ENCODE peak calls at places on chromosome 16, in eight cellular contexts. One of them, this sample, is unnamed.

GRCh38 chr16:82965808-82966207 is 339.0 kb downstream of the CDH13 start:
- DNase-seq in heart right ventricle: no peak
- DNase-seq in lung: no peak
- DNase-seq in astrocyte of the cerebellum: no peak
- DNase-seq in PC-9: no peak
- DNase-seq in DND-41: no peak
- DNase-seq in tibial artery: no peak
- DNase-seq in AG10803: no peak
- DNase-seq in this sample: no peak

GRCh38 chr16:77890075-77890474 is 101.7 kb downstream of the VAT1L start:
- DNase-seq in heart right ventricle: no peak
- DNase-seq in lung: no peak
- DNase-seq in astrocyte of the cerebellum: no peak
- DNase-seq in PC-9: no peak
- DNase-seq in DND-41: no peak
- DNase-seq in tibial artery: no peak
- DNase-seq in AG10803: no peak
- DNase-seq in this sample: no peak

GRCh38 chr16:8686879-8687278 is 12.5 kb downstream of the ABAT start:
- DNase-seq in heart right ventricle: no peak
- DNase-seq in lung: no peak
- DNase-seq in astrocyte of the cerebellum: no peak
- DNase-seq in PC-9: no peak
- DNase-seq in DND-41: no peak
- DNase-seq in tibial artery: no peak
- DNase-seq in AG10803: no peak
- DNase-seq in this sample: no peak

GRCh38 chr16:85579199-85579598 is 33.9 kb upstream of the GSE1 start:
- DNase-seq in heart right ventricle: no peak
- DNase-seq in lung: no peak
- DNase-seq in astrocyte of the cerebellum: no peak
- DNase-seq in PC-9: no peak
- DNase-seq in DND-41: no peak
- DNase-seq in tibial artery: no peak
- DNase-seq in AG10803: no peak
- DNase-seq in this sample: no peak

GRCh38 chr16:57235128-57236092 is 9.6 kb upstream of the ARL2BP start:
- DNase-seq in heart right ventricle: no peak
- DNase-seq in lung: no peak
- DNase-seq in astrocyte of the cerebellum: peak; percentile 35
- DNase-seq in PC-9: no peak
- DNase-seq in DND-41: no peak
- DNase-seq in tibial artery: no peak
- DNase-seq in AG10803: no peak
- DNase-seq in this sample: peak; percentile 44

GRCh38 chr16:66478733-66479511 is 51.8 kb downstream of the BEAN1 start:
- DNase-seq in heart right ventricle: peak; percentile 70
- DNase-seq in lung: peak; percentile 69
- DNase-seq in astrocyte of the cerebellum: no peak
- DNase-seq in PC-9: peak; percentile 90
- DNase-seq in DND-41: peak; percentile 88
- DNase-seq in tibial artery: peak; percentile 85
- DNase-seq in AG10803: peak; percentile 54
- DNase-seq in this sample: peak; percentile 76

GRCh38 chr16:86142801-86143236 is 243.9 kb downstream of the IRF8 start:
- DNase-seq in heart right ventricle: no peak
- DNase-seq in lung: no peak
- DNase-seq in astrocyte of the cerebellum: peak; percentile 13
- DNase-seq in PC-9: no peak
- DNase-seq in DND-41: no peak
- DNase-seq in tibial artery: no peak
- DNase-seq in AG10803: no peak
- DNase-seq in this sample: peak; percentile 21

GRCh38 chr16:60181542-60181941 is 1447.4 kb upstream of the GOT2 start:
- DNase-seq in heart right ventricle: no peak
- DNase-seq in lung: no peak
- DNase-seq in astrocyte of the cerebellum: no peak
- DNase-seq in PC-9: no peak
- DNase-seq in DND-41: no peak
- DNase-seq in tibial artery: no peak
- DNase-seq in AG10803: no peak
- DNase-seq in this sample: no peak

GRCh38 chr16:80323808-80324195 is 217.0 kb upstream of the DYNLRB2 start:
- DNase-seq in heart right ventricle: no peak
- DNase-seq in lung: no peak
- DNase-seq in astrocyte of the cerebellum: no peak
- DNase-seq in PC-9: no peak
- DNase-seq in DND-41: no peak
- DNase-seq in tibial artery: no peak
- DNase-seq in AG10803: no peak
- DNase-seq in this sample: no peak

GRCh38 chr16:82855471-82855870 is 228.7 kb downstream of the CDH13 start:
- DNase-seq in heart right ventricle: no peak
- DNase-seq in lung: no peak
- DNase-seq in astrocyte of the cerebellum: no peak
- DNase-seq in PC-9: no peak
- DNase-seq in DND-41: no peak
- DNase-seq in tibial artery: no peak
- DNase-seq in AG10803: peak; percentile 90
- DNase-seq in this sample: no peak

GRCh38 chr16:15641753-15642556 is 999 bp downstream of the MARF1 start:
- DNase-seq in heart right ventricle: no peak
- DNase-seq in lung: no peak
- DNase-seq in astrocyte of the cerebellum: no peak
- DNase-seq in PC-9: no peak
- DNase-seq in DND-41: no peak
- DNase-seq in tibial artery: no peak
- DNase-seq in AG10803: no peak
- DNase-seq in this sample: peak; percentile 29

DNA sequence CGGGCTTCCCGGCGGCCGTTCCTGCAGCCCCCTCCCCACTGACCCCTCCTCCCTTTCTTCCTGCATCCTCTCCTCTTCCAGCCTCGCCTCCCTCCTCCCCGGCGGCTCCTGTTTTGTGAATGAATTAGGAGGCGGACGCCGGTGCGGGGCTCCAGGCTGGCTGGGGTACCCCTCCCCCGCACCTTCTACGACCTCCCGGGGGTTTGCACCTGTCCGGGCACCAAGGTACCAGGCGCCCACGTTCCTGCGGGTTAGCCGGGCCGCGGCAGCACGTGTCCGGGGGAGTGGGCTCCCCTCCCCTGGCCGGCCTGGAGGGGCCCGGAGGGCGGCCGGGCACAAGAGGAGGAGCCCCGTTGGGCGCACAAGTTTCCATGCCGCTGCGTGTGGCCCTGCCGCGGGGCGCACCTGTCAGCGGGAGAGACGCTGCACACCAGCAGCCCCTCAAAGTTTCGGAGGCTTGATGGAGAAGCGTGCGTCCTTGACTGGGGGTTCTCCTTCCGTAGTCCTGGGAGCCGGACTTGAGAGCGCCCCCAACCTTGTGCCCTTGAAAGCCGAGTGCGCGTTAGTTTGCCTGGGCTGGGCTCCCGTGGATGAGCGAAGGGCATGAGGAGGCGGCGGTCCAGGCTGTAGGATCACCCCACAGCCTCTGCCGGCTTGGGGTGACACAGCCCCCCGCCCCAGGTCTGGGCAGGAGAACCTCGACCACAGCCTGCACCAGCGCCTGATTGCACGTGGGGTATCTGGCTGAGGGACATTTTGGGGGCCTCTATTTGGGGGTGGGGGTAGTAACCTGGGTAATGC is 1.2 kb downstream of the HAS3 start:
- DNase-seq in heart right ventricle: no peak
- DNase-seq in lung: no peak
- DNase-seq in astrocyte of the cerebellum: no peak
- DNase-seq in PC-9: no peak
- DNase-seq in DND-41: no peak
- DNase-seq in tibial artery: peak; percentile 60
- DNase-seq in AG10803: no peak
- DNase-seq in this sample: no peak
- H3K4me3 ChIP-seq in heart right ventricle: peak overlapping the region; percentile 48
- H3K4me3 ChIP-seq in lung: peak overlapping the region; percentile 44
- H3K4me3 ChIP-seq in astrocyte of the cerebellum: peak overlapping the region; percentile 55
- H3K4me3 ChIP-seq in PC-9: peak overlapping the region; percentile 93
- H3K4me3 ChIP-seq in DND-41: peak overlapping the region; percentile 59
- H3K4me3 ChIP-seq in tibial artery: peak overlapping the region; percentile 51
- H3K4me3 ChIP-seq in AG10803: peak overlapping the region; percentile 51
- H3K4me3 ChIP-seq in this sample: peak overlapping the region; percentile 40

GRCh38 chr16:53080345-53081031 is 25.7 kb downstream of the CHD9 start:
- DNase-seq in heart right ventricle: peak; percentile 51
- DNase-seq in lung: no peak
- DNase-seq in astrocyte of the cerebellum: peak; percentile 49
- DNase-seq in PC-9: no peak
- DNase-seq in DND-41: no peak
- DNase-seq in tibial artery: peak; percentile 83
- DNase-seq in AG10803: peak; percentile 89
- DNase-seq in this sample: no peak
- H3K4me3 ChIP-seq in heart right ventricle: no peak overlapping the region
- H3K4me3 ChIP-seq in lung: no peak overlapping the region
- H3K4me3 ChIP-seq in astrocyte of the cerebellum: no peak overlapping the region
- H3K4me3 ChIP-seq in PC-9: no peak overlapping the region
- H3K4me3 ChIP-seq in DND-41: no peak overlapping the region
- H3K4me3 ChIP-seq in tibial artery: no peak overlapping the region
- H3K4me3 ChIP-seq in AG10803: peak overlapping the region; percentile 15
- H3K4me3 ChIP-seq in this sample: no peak overlapping the region

DNA sequence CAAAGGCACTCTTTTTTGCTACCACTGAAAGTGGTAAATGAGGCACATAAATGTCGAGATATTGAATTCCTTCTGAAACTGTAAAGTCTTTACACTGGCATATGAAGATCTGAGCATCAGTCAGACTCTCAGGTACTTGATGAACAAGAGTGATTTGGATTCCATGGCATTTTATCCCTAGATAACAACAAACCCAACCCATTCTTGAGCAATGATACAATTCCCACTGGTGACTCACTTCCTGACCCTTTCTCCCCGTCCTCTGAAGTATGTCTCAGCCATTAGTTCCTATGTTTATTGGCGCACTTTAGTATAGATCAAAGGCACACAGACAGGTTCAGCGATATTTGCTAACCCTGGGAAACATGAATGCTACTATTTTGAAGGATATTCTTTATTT is 147.0 kb upstream of the RBFOX1 start:
- DNase-seq in heart right ventricle: no peak
- DNase-seq in lung: no peak
- DNase-seq in astrocyte of the cerebellum: no peak
- DNase-seq in PC-9: peak; percentile 48
- DNase-seq in DND-41: no peak
- DNase-seq in tibial artery: no peak
- DNase-seq in AG10803: no peak
- DNase-seq in this sample: no peak
- H3K4me3 ChIP-seq in heart right ventricle: no peak overlapping the region
- H3K4me3 ChIP-seq in lung: no peak overlapping the region
- H3K4me3 ChIP-seq in astrocyte of the cerebellum: no peak overlapping the region
- H3K4me3 ChIP-seq in PC-9: no peak overlapping the region
- H3K4me3 ChIP-seq in DND-41: no peak overlapping the region
- H3K4me3 ChIP-seq in tibial artery: no peak overlapping the region
- H3K4me3 ChIP-seq in AG10803: no peak overlapping the region
- H3K4me3 ChIP-seq in this sample: no peak overlapping the region

GRCh38 chr16:2859686-2860265 is 1.8 kb upstream of the PRSS22 start:
- DNase-seq in heart right ventricle: no peak
- DNase-seq in lung: no peak
- DNase-seq in astrocyte of the cerebellum: no peak
- DNase-seq in PC-9: no peak
- DNase-seq in DND-41: no peak
- DNase-seq in tibial artery: peak; percentile 51
- DNase-seq in AG10803: no peak
- DNase-seq in this sample: no peak

GRCh38 chr16:2856686-2857450 is 1.1 kb downstream of the PRSS22 start:
- DNase-seq in heart right ventricle: no peak
- DNase-seq in lung: no peak
- DNase-seq in astrocyte of the cerebellum: no peak
- DNase-seq in PC-9: no peak
- DNase-seq in DND-41: no peak
- DNase-seq in tibial artery: peak; percentile 52
- DNase-seq in AG10803: no peak
- DNase-seq in this sample: no peak

GRCh38 chr16:2856061-2856670 is 1.8 kb downstream of the PRSS22 start:
- DNase-seq in heart right ventricle: no peak
- DNase-seq in lung: peak; percentile 58
- DNase-seq in astrocyte of the cerebellum: no peak
- DNase-seq in PC-9: peak; percentile 61
- DNase-seq in DND-41: peak; percentile 48
- DNase-seq in tibial artery: peak; percentile 44
- DNase-seq in AG10803: no peak
- DNase-seq in this sample: no peak

GRCh38 chr16:2857451-2858244 is at the start of gene PRSS22:
- DNase-seq in heart right ventricle: no peak
- DNase-seq in lung: peak; percentile 72
- DNase-seq in astrocyte of the cerebellum: no peak
- DNase-seq in PC-9: peak; percentile 88
- DNase-seq in DND-41: no peak
- DNase-seq in tibial artery: peak; percentile 41
- DNase-seq in AG10803: no peak
- DNase-seq in this sample: no peak

GRCh38 chr16:2858245-2859025 is 465 bp upstream of the PRSS22 start:
- DNase-seq in heart right ventricle: no peak
- DNase-seq in lung: peak; percentile 84
- DNase-seq in astrocyte of the cerebellum: no peak
- DNase-seq in PC-9: peak; percentile 97
- DNase-seq in DND-41: no peak
- DNase-seq in tibial artery: peak; percentile 58
- DNase-seq in AG10803: no peak
- DNase-seq in this sample: no peak
- H3K4me3 ChIP-seq in heart right ventricle: no peak overlapping the region
- H3K4me3 ChIP-seq in lung: peak overlapping the region; percentile 45
- H3K4me3 ChIP-seq in astrocyte of the cerebellum: no peak overlapping the region
- H3K4me3 ChIP-seq in PC-9: peak overlapping the region; percentile 99
- H3K4me3 ChIP-seq in DND-41: no peak overlapping the region
- H3K4me3 ChIP-seq in tibial artery: no peak overlapping the region
- H3K4me3 ChIP-seq in AG10803: no peak overlapping the region
- H3K4me3 ChIP-seq in this sample: no peak overlapping the region

DNA sequence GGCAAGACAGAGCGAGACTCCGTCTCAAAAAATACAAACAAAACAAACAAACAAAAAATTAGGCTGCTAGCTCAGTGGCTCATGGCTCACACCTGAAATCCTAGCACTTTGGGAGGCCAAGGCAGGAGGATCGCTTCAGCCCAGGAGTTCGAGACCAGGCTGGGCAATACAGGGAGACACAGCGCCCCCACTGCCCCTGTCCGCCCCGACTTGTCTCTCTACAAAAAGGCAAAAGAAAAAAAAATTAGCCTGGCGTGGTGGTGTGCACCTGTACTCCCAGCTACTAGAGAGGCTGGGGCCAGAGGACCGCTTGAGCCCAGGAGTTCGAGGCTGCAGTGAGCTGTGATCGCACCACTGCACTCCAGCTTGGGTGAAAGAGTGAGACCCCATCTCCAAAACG is 531 bp upstream of the CDH1 start:
- DNase-seq in heart right ventricle: no peak
- DNase-seq in lung: no peak
- DNase-seq in astrocyte of the cerebellum: no peak
- DNase-seq in PC-9: no peak
- DNase-seq in DND-41: no peak
- DNase-seq in tibial artery: no peak
- DNase-seq in AG10803: no peak
- DNase-seq in this sample: no peak
- H3K4me3 ChIP-seq in heart right ventricle: no peak overlapping the region
- H3K4me3 ChIP-seq in lung: no peak overlapping the region
- H3K4me3 ChIP-seq in astrocyte of the cerebellum: no peak overlapping the region
- H3K4me3 ChIP-seq in PC-9: peak overlapping the region; percentile 80
- H3K4me3 ChIP-seq in DND-41: no peak overlapping the region
- H3K4me3 ChIP-seq in tibial artery: no peak overlapping the region
- H3K4me3 ChIP-seq in AG10803: no peak overlapping the region
- H3K4me3 ChIP-seq in this sample: peak overlapping the region; percentile 37

GRCh38 chr16:539901-540530 is 12.5 kb downstream of the CAPN15 start:
- DNase-seq in heart right ventricle: no peak
- DNase-seq in lung: no peak
- DNase-seq in astrocyte of the cerebellum: no peak
- DNase-seq in PC-9: no peak
- DNase-seq in DND-41: no peak
- DNase-seq in tibial artery: no peak
- DNase-seq in AG10803: no peak
- DNase-seq in this sample: no peak
- H3K4me3 ChIP-seq in heart right ventricle: no peak overlapping the region
- H3K4me3 ChIP-seq in lung: no peak overlapping the region
- H3K4me3 ChIP-seq in astrocyte of the cerebellum: no peak overlapping the region
- H3K4me3 ChIP-seq in PC-9: no peak overlapping the region
- H3K4me3 ChIP-seq in DND-41: no peak overlapping the region
- H3K4me3 ChIP-seq in tibial artery: no peak overlapping the region
- H3K4me3 ChIP-seq in AG10803: no peak overlapping the region
- H3K4me3 ChIP-seq in this sample: no peak overlapping the region

This sample was measured in GM12865.